ENCODE peak calls at places on chromosomes 5 and 9, in nine cellular contexts. P is tibial nerve, R is CD14-positive monocyte, Y is GM13976, Z is fibroblast of lung, H is omental fat pad, I is psoas muscle, X is mucosa of descending colon, D is AG09309. M is an unnamed sample.

GRCh38 chr5:142770650-142771609 is 753 bp downstream of the ARHGAP26 start:
- DNase-seq in P (peak), R (peak), Y (peak), Z (peak), H (no peak), I (peak), X (peak), D (no peak), M (peak)

GRCh38 chr5:34833991-34834793 is 4.8 kb upstream of the TTC23L start:
- DNase-seq in P (no peak), R (no peak), Y (no peak), Z (no peak), H (no peak), I (no peak), X (no peak), D (no peak), M (no peak)

GRCh38 chr9:135559606-135560005 is 1.9 kb upstream of the PAEP start:
- DNase-seq in P (no peak), R (no peak), Y (no peak), Z (no peak), H (no peak), I (no peak), X (no peak), D (no peak), M (no peak)

GRCh38 chr5:91434348-91434747 is 51.2 kb upstream of the ARRDC3 start:
- DNase-seq in P (no peak), R (no peak), Y (no peak), Z (no peak), H (no peak), I (no peak), X (no peak), D (no peak), M (no peak)

GRCh38 chr9:94870793-94871558 is 144.5 kb downstream of the AOPEP start:
- DNase-seq in P (no peak), R (no peak), Y (no peak), Z (peak), H (no peak), I (peak), X (no peak), D (peak), M (no peak)

GRCh38 chr9:81318571-81318970 is 370.8 kb downstream of the TLE1 start:
- DNase-seq in P (no peak), R (no peak), Y (no peak), Z (peak), H (no peak), I (no peak), X (no peak), D (peak), M (no peak)

GRCh38 chr9:109001275-109001676 is 12.0 kb downstream of the CTNNAL1 start:
- DNase-seq in P (no peak), R (no peak), Y (no peak), Z (peak), H (no peak), I (no peak), X (no peak), D (peak), M (no peak)

GRCh38 chr9:70170151-70170795 is 88.5 kb upstream of the SMC5 start:
- DNase-seq in P (no peak), R (no peak), Y (no peak), Z (no peak), H (no peak), I (no peak), X (no peak), D (no peak), M (no peak)

GRCh38 chr9:109013678-109014145 is 413 bp upstream of the CTNNAL1 start:
- DNase-seq in P (no peak), R (no peak), Y (no peak), Z (peak), H (no peak), I (no peak), X (no peak), D (peak), M (no peak)

GRCh38 chr5:40165789-40166728 is 513.7 kb upstream of the PTGER4 start:
- DNase-seq in P (no peak), R (no peak), Y (no peak), Z (no peak), H (no peak), I (no peak), X (no peak), D (no peak), M (no peak)

GRCh38 chr9:16869961-16870605 is 387 bp downstream of the BNC2 start:
- DNase-seq in P (no peak), R (no peak), Y (peak), Z (peak), H (no peak), I (peak), X (peak), D (no peak), M (no peak)

GRCh38 chr5:107673106-107673367 is 2.3 kb upstream of the EFNA5 start:
- DNase-seq in P (no peak), R (no peak), Y (peak), Z (no peak), H (no peak), I (no peak), X (no peak), D (no peak), M (no peak)

GRCh38 chr9:75612754-75613153 is 277.7 kb upstream of the PCSK5 start:
- DNase-seq in P (no peak), R (no peak), Y (no peak), Z (peak), H (no peak), I (no peak), X (no peak), D (no peak), M (no peak)

GRCh38 chr5:35417040-35417439 is 186.8 kb upstream of the PRLR start:
- DNase-seq in P (no peak), R (no peak), Y (no peak), Z (no peak), H (no peak), I (no peak), X (no peak), D (no peak), M (no peak)

GRCh38 chr9:126984969-126985368 is 70.4 kb downstream of the RALGPS1 start:
- DNase-seq in P (peak), R (no peak), Y (no peak), Z (no peak), H (no peak), I (peak), X (no peak), D (no peak), M (no peak)

GRCh38 chr5:60821488-60822284 is 22.4 kb downstream of the ELOVL7 start:
- DNase-seq in P (no peak), R (no peak), Y (no peak), Z (no peak), H (no peak), I (no peak), X (no peak), D (no peak), M (no peak)

GRCh38 chr9:18826248-18826647 is 206.8 kb downstream of the SAXO1 start:
- DNase-seq in P (no peak), R (no peak), Y (no peak), Z (no peak), H (no peak), I (no peak), X (no peak), D (no peak), M (no peak)

GRCh38 chr9:18825775-18826174 is 207.2 kb downstream of the SAXO1 start:
- DNase-seq in P (no peak), R (no peak), Y (no peak), Z (no peak), H (no peak), I (no peak), X (no peak), D (no peak), M (no peak)

GRCh38 chr9:18822850-18823249 is 210.2 kb downstream of the SAXO1 start:
- DNase-seq in P (no peak), R (no peak), Y (no peak), Z (no peak), H (no peak), I (no peak), X (peak), D (no peak), M (no peak)

GRCh38 chr9:18821794-18822193 is 211.2 kb downstream of the SAXO1 start:
- DNase-seq in P (no peak), R (no peak), Y (no peak), Z (peak), H (no peak), I (no peak), X (no peak), D (no peak), M (no peak)

GRCh38 chr9:18824095-18824666 is 208.8 kb downstream of the SAXO1 start:
- DNase-seq in P (no peak), R (no peak), Y (no peak), Z (no peak), H (no peak), I (no peak), X (peak), D (no peak), M (no peak)
- TF ChIP-seq CTCF in P (peak), R (no peak), Y (peak), Z (no peak), H (no peak), I (no peak), X (no peak), D (peak), M (peak)

GRCh38 chr9:10059044-10059443 is 553.8 kb downstream of the PTPRD start:
- DNase-seq in P (no peak), R (no peak), Y (no peak), Z (peak), H (no peak), I (no peak), X (no peak), D (no peak), M (no peak)
- TF ChIP-seq CTCF in P (no peak), R (no peak), Y (no peak), Z (no peak), H (no peak), I (no peak), X (no peak), D (no peak), M (no peak)

GRCh38 chr5:8956659-8957058 is 589.2 kb downstream of the SEMA5A start:
- DNase-seq in P (no peak), R (no peak), Y (no peak), Z (no peak), H (no peak), I (no peak), X (no peak), D (no peak), M (no peak)

GRCh38 chr5:8952147-8952546 is 593.7 kb downstream of the SEMA5A start:
- DNase-seq in P (no peak), R (no peak), Y (no peak), Z (no peak), H (no peak), I (no peak), X (no peak), D (no peak), M (no peak)

GRCh38 chr5:8953016-8953415 is 592.9 kb downstream of the SEMA5A start:
- DNase-seq in P (no peak), R (no peak), Y (peak), Z (no peak), H (no peak), I (no peak), X (no peak), D (no peak), M (no peak)

GRCh38 chr5:8953911-8954310 is 592.0 kb downstream of the SEMA5A start:
- DNase-seq in P (no peak), R (no peak), Y (no peak), Z (no peak), H (no peak), I (no peak), X (no peak), D (no peak), M (no peak)

GRCh38 chr5:8954801-8955200 is 591.1 kb downstream of the SEMA5A start:
- DNase-seq in P (no peak), R (no peak), Y (no peak), Z (no peak), H (no peak), I (no peak), X (no peak), D (no peak), M (no peak)
- TF ChIP-seq CTCF in P (peak), R (no peak), Y (no peak), Z (no peak), H (no peak), I (no peak), X (no peak), D (peak), M (peak)

GRCh38 chr5:144196612-144197011 is 25.9 kb downstream of the KCTD16 start:
- DNase-seq in P (no peak), R (no peak), Y (no peak), Z (no peak), H (no peak), I (no peak), X (no peak), D (no peak), M (no peak)
- TF ChIP-seq CTCF in P (no peak), R (no peak), Y (no peak), Z (no peak), H (no peak), I (no peak), X (no peak), D (no peak), M (no peak)

GRCh38 chr9:84445737-84446136 is 105.2 kb upstream of the SLC28A3 start:
- DNase-seq in P (no peak), R (no peak), Y (no peak), Z (no peak), H (no peak), I (no peak), X (no peak), D (no peak), M (no peak)
- TF ChIP-seq CTCF in P (no peak), R (no peak), Y (no peak), Z (no peak), H (no peak), I (no peak), X (no peak), D (no peak), M (no peak)

DNA sequence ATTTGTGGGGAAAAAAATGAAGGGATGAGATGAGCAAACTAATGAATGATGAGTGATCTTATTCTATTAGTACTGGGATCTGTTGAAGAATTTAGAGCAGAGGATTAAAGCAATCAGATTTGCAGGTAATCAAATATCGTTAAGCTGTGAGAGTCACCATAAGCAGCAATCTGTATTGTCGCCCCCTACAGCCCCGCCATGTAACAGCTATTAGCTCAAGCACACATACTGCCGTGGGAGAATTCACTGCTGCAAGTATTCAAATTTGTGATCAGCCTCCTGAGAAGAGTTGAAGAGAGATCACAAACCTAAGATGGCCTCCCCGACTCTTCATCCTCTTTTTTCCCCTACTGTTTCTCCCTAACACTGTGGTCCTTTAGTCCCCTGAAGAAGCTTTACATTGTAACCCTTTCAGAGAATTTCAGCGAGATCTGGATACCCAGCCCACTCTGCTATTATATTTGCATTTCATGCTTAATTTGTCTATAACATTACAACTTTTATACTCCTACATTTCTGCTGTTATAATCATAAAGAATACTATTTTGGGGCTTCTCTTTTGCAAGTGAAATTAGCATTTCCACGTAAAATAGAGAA is 28.5 kb upstream of the PHF24 start:
- DNase-seq in P (no peak), R (no peak), Y (peak), Z (peak), H (no peak), I (no peak), X (peak), D (no peak), M (no peak)
- TF ChIP-seq CTCF in P (peak), R (peak), Y (peak), Z (peak), H (no peak), I (peak), X (no peak), D (peak), M (peak)

M was measured in chondrocyte.